ENCODE peak calls at places on chromosomes 12 and 14, in six cellular contexts. K is GM20000, I is SK-N-SH, M is left ventricle myocardium inferior, S is nephron progenitor cell, B is epithelial cell of esophagus. E is an unnamed sample.

GRCh38 chr12:64745259-64745807 is 13.9 kb downstream of the GNS start:
- DNase-seq in K (no peak), I (no peak), M (no peak), S (no peak), B (no peak), E (no peak)

GRCh38 chr12:92403210-92404175 is 257.8 kb upstream of the BTG1 start:
- DNase-seq in K (peak), I (no peak), M (no peak), S (no peak), B (no peak), E (no peak)

GRCh38 chr12:92551853-92552397 is 150.9 kb upstream of the PLEKHG7 start:
- DNase-seq in K (peak), I (no peak), M (no peak), S (no peak), B (peak), E (no peak)

GRCh38 chr14:75831971-75832370 is 149.8 kb downstream of the TGFB3 start:
- DNase-seq in K (no peak), I (no peak), M (no peak), S (no peak), B (peak), E (no peak)

GRCh38 chr14:75769047-75769685 is 108.1 kb downstream of the TTLL5 start:
- DNase-seq in K (no peak), I (no peak), M (no peak), S (no peak), B (peak), E (no peak)

GRCh38 chr12:117818400-117818799 is 150.4 kb downstream of the KSR2 start:
- DNase-seq in K (no peak), I (no peak), M (no peak), S (no peak), B (no peak), E (no peak)

GRCh38 chr12:32595251-32595650 is 83.8 kb upstream of the DNM1L start:
- DNase-seq in K (no peak), I (no peak), M (no peak), S (no peak), B (no peak), E (no peak)

GRCh38 chr14:100443643-100444042 is 120.5 kb downstream of the SLC25A47 start:
- DNase-seq in K (no peak), I (no peak), M (no peak), S (no peak), B (peak), E (no peak)

GRCh38 chr12:30602678-30603077 is 93.0 kb downstream of the IPO8 start:
- DNase-seq in K (no peak), I (no peak), M (no peak), S (no peak), B (no peak), E (no peak)

GRCh38 chr12:32159925-32160324 is 53.3 kb downstream of the BICD1 start:
- DNase-seq in K (no peak), I (no peak), M (no peak), S (no peak), B (no peak), E (no peak)

GRCh38 chr12:64450711-64451486 is 1.0 kb upstream of the TBK1 start:
- DNase-seq in K (peak), I (peak), M (no peak), S (no peak), B (peak), E (no peak)

GRCh38 chr12:110538869-110539622 is 36.9 kb downstream of the RAD9B start:
- DNase-seq in K (no peak), I (no peak), M (no peak), S (no peak), B (peak), E (no peak)

GRCh38 chr14:65237023-65237814 is 134.9 kb upstream of the MAX start:
- DNase-seq in K (no peak), I (no peak), M (no peak), S (no peak), B (no peak), E (no peak)

GRCh38 chr12:70733385-70733784 is 96.2 kb upstream of the PTPRB start:
- DNase-seq in K (peak), I (peak), M (no peak), S (peak), B (peak), E (peak)

GRCh38 chr12:121131941-121132341 is 735 bp upstream of the P2RX7 start:
- DNase-seq in K (no peak), I (no peak), M (no peak), S (no peak), B (no peak), E (no peak)

GRCh38 chr12:4506430-4506829 is 32.3 kb upstream of the RAD51AP1 start:
- DNase-seq in K (no peak), I (no peak), M (no peak), S (no peak), B (no peak), E (no peak)

GRCh38 chr12:132171968-132172521 is 27.8 kb downstream of the NOC4L start:
- DNase-seq in K (no peak), I (no peak), M (peak), S (no peak), B (no peak), E (no peak)

GRCh38 chr14:58881433-58881832 is 243.7 kb downstream of the DACT1 start:
- DNase-seq in K (no peak), I (no peak), M (no peak), S (no peak), B (no peak), E (no peak)

GRCh38 chr12:82314406-82314892 is 43.7 kb downstream of the CCDC59 start:
- DNase-seq in K (no peak), I (no peak), M (no peak), S (peak), B (peak), E (peak)

GRCh38 chr12:127214196-127214595 is 1052.8 kb upstream of the TMEM132C start:
- DNase-seq in K (no peak), I (no peak), M (no peak), S (no peak), B (no peak), E (no peak)

GRCh38 chr12:102631274-102631673 is 150.9 kb upstream of the IGF1 start:
- DNase-seq in K (no peak), I (no peak), M (no peak), S (no peak), B (peak), E (no peak)

GRCh38 chr12:6914246-6914947 is at the start of gene ENO2:
- DNase-seq in K (peak), I (peak), M (peak), S (peak), B (peak), E (peak)

GRCh38 chr12:121536058-121536928 is 44.5 kb downstream of the KDM2B start:
- DNase-seq in K (peak), I (peak), M (peak), S (peak), B (peak), E (peak)

GRCh38 chr14:73696466-73697390 is 17.5 kb downstream of the PNMA1 start:
- DNase-seq in K (peak), I (no peak), M (no peak), S (no peak), B (peak), E (no peak)

GRCh38 chr12:25187781-25188180 is 7.2 kb downstream of the DNAI7 start:
- DNase-seq in K (no peak), I (no peak), M (no peak), S (no peak), B (peak), E (no peak)

GRCh38 chr12:118404876-118405521 is 28.6 kb downstream of the SUDS3 start:
- DNase-seq in K (peak), I (peak), M (peak), S (peak), B (peak), E (peak)

GRCh38 chr12:18970603-18971002 is 158.9 kb upstream of the PLEKHA5 start:
- DNase-seq in K (no peak), I (no peak), M (no peak), S (no peak), B (no peak), E (no peak)
- TF ChIP-seq CTCF in K (no peak), I (no peak), M (no peak), S (no peak), B (no peak), E (no peak)

GRCh38 chr14:95263527-95264231 is 56.0 kb downstream of the CLMN start:
- DNase-seq in K (no peak), I (no peak), M (no peak), S (no peak), B (no peak), E (no peak)
- TF ChIP-seq CTCF in K (no peak), I (no peak), M (no peak), S (no peak), B (no peak), E (no peak)

DNA sequence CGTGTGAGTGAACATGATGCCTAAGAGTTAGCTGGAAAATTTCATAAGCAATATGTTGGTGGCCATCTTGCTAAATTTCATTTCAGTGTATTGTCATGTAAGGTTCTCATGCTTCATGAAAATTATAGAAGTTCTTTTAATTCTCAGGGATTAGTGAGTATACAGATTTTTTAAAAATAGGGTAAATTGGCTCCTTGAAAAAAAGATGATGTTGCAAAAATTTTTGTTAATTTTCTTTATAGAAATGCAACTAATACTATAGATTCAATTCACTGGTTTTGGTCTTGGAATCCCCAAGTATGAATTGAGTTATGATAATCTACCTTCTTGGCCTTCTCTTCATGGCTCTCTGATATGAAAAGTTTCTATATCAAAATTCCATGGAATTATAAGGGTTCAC is 75.4 kb downstream of the NTN4 start:
- DNase-seq in K (no peak), I (no peak), M (no peak), S (no peak), B (no peak), E (no peak)
- TF ChIP-seq CTCF in K (no peak), I (no peak), M (no peak), S (no peak), B (no peak), E (no peak)

GRCh38 chr14:23054000-23054811 is 3.1 kb downstream of the CDH24 start:
- DNase-seq in K (peak), I (peak), M (no peak), S (peak), B (no peak), E (no peak)
- TF ChIP-seq CTCF in K (peak), I (peak), M (peak), S (peak), B (no peak), E (no peak)

DNA sequence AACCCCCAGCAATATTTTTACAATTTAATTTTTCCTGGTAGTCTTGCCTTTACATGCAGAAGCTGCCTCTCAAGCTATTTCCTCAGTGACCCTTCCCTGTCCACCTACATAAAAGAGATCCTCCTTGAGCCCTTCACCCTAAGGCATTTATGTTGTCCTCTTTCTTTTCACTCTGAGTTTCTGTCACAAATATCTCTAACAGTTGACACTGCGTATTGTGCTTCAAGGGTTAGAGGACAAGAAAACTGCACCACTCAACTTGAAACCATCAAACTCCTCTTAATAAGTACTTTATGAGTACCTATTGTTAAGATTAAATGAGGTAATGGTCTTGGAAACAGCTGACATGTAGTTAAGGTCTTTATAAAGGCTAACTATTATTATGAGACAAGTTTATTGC is 557.7 kb downstream of the TRHDE start:
- DNase-seq in K (no peak), I (no peak), M (no peak), S (no peak), B (no peak), E (no peak)
- TF ChIP-seq CTCF in K (no peak), I (no peak), M (no peak), S (no peak), B (no peak), E (no peak)

GRCh38 chr14:23639048-23639890 is 3.1 kb downstream of the DHRS2 start:
- DNase-seq in K (no peak), I (no peak), M (no peak), S (no peak), B (no peak), E (no peak)
- TF ChIP-seq CTCF in K (no peak), I (no peak), M (no peak), S (no peak), B (no peak), E (no peak)

DNA sequence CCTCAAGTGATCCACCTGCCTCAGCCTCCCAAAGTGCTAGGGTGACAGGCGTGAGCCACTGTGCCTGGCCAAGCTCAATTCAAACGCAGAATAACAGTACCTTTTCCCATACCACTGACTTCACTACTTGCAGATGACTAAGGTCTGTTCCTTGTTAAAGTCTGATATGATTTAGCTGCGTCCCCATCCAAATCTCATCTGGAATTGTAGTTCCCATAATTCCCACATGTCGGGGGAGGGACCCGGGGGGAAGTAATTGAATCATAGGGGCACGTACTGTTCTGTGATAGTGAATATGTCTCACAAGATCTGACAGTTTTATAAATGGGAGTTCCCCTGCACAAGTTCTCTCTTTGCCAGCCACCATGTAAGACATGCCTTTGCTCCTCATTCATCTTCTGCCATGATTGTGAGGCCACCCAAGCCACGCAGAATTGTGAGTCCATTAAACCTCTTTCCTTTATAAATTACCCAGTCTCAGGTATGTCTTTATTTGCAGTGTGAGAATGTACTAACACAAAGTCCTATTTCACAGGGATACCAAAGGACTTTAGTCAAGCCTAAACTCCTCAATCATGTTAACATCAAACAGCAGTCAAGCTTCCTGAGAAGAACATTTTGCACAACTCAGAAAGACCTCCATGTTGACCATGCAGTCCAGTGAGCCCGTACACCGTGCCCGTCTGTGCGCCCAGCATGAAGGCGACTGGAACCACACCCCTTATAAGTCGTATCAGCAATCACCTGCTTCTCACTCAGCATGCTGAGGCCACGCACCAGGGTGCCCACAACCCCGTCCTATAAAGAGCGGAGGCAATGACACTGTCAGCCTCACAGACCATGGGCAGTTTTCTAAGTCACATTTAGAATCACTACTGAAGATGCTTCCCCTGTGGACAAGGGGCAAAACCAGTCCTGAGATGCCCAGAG is 36.9 kb downstream of the FOXN3 start:
- DNase-seq in K (no peak), I (no peak), M (no peak), S (no peak), B (no peak), E (no peak)
- TF ChIP-seq CTCF in K (no peak), I (no peak), M (no peak), S (no peak), B (no peak), E (no peak)

DNA sequence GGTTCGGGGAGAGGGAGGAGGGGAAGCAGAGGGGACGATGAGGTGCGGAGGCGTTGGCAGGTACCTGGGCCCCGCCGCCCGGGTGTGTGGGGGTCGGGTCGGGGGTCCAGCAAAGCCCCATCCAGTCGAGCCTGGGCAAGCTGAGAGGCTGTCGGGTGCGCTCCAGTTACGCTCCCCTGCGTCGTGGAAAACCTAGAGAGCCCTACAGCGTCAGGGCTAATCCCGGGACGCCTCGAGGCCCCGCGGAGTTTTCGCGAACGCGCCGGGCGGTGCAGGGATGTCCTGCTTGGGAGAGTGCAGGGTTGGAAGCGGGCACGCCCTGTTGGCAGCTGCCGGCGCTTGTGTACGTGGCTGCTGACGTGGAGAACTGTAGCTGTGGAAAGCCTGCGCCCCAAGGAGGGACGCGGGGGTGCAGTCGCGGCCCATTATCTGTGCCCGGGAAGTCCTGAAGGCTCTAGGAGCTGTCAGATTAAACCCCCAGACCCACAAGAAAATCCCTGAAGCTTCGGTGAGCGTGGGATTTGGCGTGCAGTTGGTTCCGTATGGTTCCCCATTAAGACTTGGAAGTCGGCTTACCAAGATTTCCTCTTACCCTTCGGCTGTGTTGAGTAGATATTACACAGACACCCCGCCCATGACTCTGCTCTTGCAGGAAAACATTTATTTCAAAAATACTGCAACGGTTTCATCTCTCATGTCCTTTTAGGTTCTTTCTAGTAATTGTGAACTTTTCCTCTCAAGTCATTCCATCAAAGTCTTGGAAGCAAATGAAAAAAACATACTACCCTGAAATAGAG is 11.3 kb upstream of the SLC38A2 start:
- DNase-seq in K (peak), I (no peak), M (peak), S (no peak), B (peak), E (no peak)
- TF ChIP-seq CTCF in K (no peak), I (no peak), M (peak), S (no peak), B (no peak), E (no peak)

GRCh38 chr14:105012171-105012985 is 8.5 kb downstream of the CDCA4 start:
- DNase-seq in K (no peak), I (peak), M (no peak), S (no peak), B (peak), E (no peak)
- TF ChIP-seq CTCF in K (no peak), I (peak), M (peak), S (no peak), B (peak), E (no peak)

GRCh38 chr12:80472912-80473500 is 29.0 kb downstream of the PTPRQ start:
- DNase-seq in K (peak), I (peak), M (no peak), S (peak), B (peak), E (no peak)
- TF ChIP-seq CTCF in K (peak), I (peak), M (peak), S (peak), B (peak), E (peak)

E was measured in progenitor cell of endocrine pancreas.